ENCODE peak calls at places on chromosomes 3 and 15, in four cellular contexts. W is WTC11, A is HepG2, N is K562. F is an unnamed sample.

GRCh38 chr3:105809204-105809893 is 59.5 kb downstream of the CBLB start:
- DNase-seq in W (no peak), A (peak), N (no peak), F (no peak)

GRCh38 chr15:37016287-37016686 is 84.1 kb downstream of the MEIS2 start:
- DNase-seq in W (no peak), A (no peak), N (no peak), F (no peak)

GRCh38 chr3:159645874-159646273 is 342.8 kb upstream of the IL12A start:
- DNase-seq in W (no peak), A (no peak), N (no peak), F (no peak)

GRCh38 chr3:183815565-183815943 is 9.8 kb downstream of the MAP6D1 start:
- DNase-seq in W (no peak), A (no peak), N (no peak), F (no peak)

GRCh38 chr3:142009029-142009428 is 132.6 kb downstream of the ATP1B3 start:
- DNase-seq in W (no peak), A (no peak), N (no peak), F (no peak)

GRCh38 chr3:13615019-13615528 is 66.1 kb downstream of the FBLN2 start:
- DNase-seq in W (no peak), A (no peak), N (no peak), F (no peak)

GRCh38 chr3:79329154-79329553 is 438.6 kb downstream of the ROBO1 start:
- DNase-seq in W (no peak), A (no peak), N (no peak), F (no peak)

GRCh38 chr15:35455201-35455600 is 90.8 kb downstream of the DPH6 start:
- DNase-seq in W (no peak), A (no peak), N (no peak), F (no peak)

GRCh38 chr15:65660927-65661326 is 39.2 kb downstream of the SLC24A1 start:
- DNase-seq in W (no peak), A (no peak), N (no peak), F (no peak)

GRCh38 chr3:42728056-42728455 is 25.5 kb upstream of the HHATL start:
- DNase-seq in W (no peak), A (no peak), N (no peak), F (no peak)

GRCh38 chr3:46482632-46483311 is 15.0 kb upstream of the RTP3 start:
- DNase-seq in W (no peak), A (no peak), N (no peak), F (no peak)

GRCh38 chr3:150922611-150923010 is 17.4 kb upstream of the MINDY4B start:
- DNase-seq in W (peak), A (no peak), N (peak), F (no peak)

GRCh38 chr3:156902916-156903315 is 76.8 kb downstream of the LEKR1 start:
- DNase-seq in W (no peak), A (no peak), N (no peak), F (no peak)

GRCh38 chr15:74454764-74455500 is 6.0 kb downstream of the UBL7 start:
- DNase-seq in W (no peak), A (no peak), N (no peak), F (no peak)

GRCh38 chr15:69744421-69745162 is 292.0 kb downstream of the RPLP1 start:
- DNase-seq in W (no peak), A (no peak), N (no peak), F (no peak)

GRCh38 chr15:74855857-74856256 is 12.9 kb upstream of the ULK3 start:
- DNase-seq in W (no peak), A (no peak), N (no peak), F (no peak)

GRCh38 chr3:126474498-126475410 is 937 bp downstream of the ZXDC start:
- DNase-seq in W (peak), A (no peak), N (peak), F (no peak)

GRCh38 chr3:69326821-69327433 is 59.0 kb downstream of the FRMD4B start:
- DNase-seq in W (no peak), A (no peak), N (no peak), F (peak)

GRCh38 chr15:42155546-42156265 is 730 bp downstream of the PLA2G4F start:
- DNase-seq in W (no peak), A (no peak), N (peak), F (no peak)

GRCh38 chr15:34055868-34056595 is 17.0 kb upstream of the AVEN start:
- DNase-seq in W (no peak), A (no peak), N (no peak), F (no peak)

GRCh38 chr3:36942632-36943248 is 2.1 kb downstream of the TRANK1 start:
- DNase-seq in W (no peak), A (no peak), N (no peak), F (no peak)

GRCh38 chr15:66565731-66566130 is at the start of gene LCTL:
- DNase-seq in W (peak), A (peak), N (peak), F (no peak)

GRCh38 chr15:58694641-58695398 is 54.7 kb downstream of the ADAM10 start:
- DNase-seq in W (no peak), A (no peak), N (no peak), F (no peak)

GRCh38 chr3:187110156-187110555 is 29.1 kb downstream of the RPL39L start:
- DNase-seq in W (no peak), A (no peak), N (no peak), F (no peak)

GRCh38 chr3:123300572-123300971 is 98.8 kb downstream of the SEC22A start:
- DNase-seq in W (no peak), A (no peak), N (peak), F (no peak)

GRCh38 chr15:98801234-98801561 is 152.9 kb downstream of the IGF1R start:
- DNase-seq in W (no peak), A (no peak), N (no peak), F (no peak)

GRCh38 chr3:127192576-127193232 is at the start of gene PRR23E:
- DNase-seq in W (no peak), A (no peak), N (no peak), F (no peak)

GRCh38 chr3:60574046-60574769 is 677.0 kb downstream of the FHIT start:
- DNase-seq in W (no peak), A (no peak), N (no peak), F (no peak)

GRCh38 chr3:134427400-134428111 is 53.3 kb upstream of the AMOTL2 start:
- DNase-seq in W (no peak), A (peak), N (no peak), F (no peak)

GRCh38 chr15:67382723-67383122 is 128.1 kb downstream of the IQCH start:
- DNase-seq in W (no peak), A (no peak), N (no peak), F (no peak)

GRCh38 chr3:78858165-78858564 is 909.6 kb downstream of the ROBO1 start:
- DNase-seq in W (no peak), A (no peak), N (no peak), F (no peak)

GRCh38 chr15:78540955-78541743 is 905 bp downstream of the PSMA4 start:
- DNase-seq in W (no peak), A (no peak), N (peak), F (no peak)

GRCh38 chr3:159634414-159634813 is 354.2 kb upstream of the IL12A start:
- DNase-seq in W (no peak), A (no peak), N (no peak), F (no peak)

GRCh38 chr3:96213393-96213792 is 601.0 kb upstream of the EPHA6 start:
- DNase-seq in W (no peak), A (no peak), N (no peak), F (no peak)

GRCh38 chr15:74816624-74817369 is 4.2 kb downstream of the LMAN1L start:
- DNase-seq in W (no peak), A (no peak), N (no peak), F (no peak)

GRCh38 chr15:89656116-89656815 is 999 bp upstream of the KIF7 start:
- DNase-seq in W (no peak), A (no peak), N (no peak), F (no peak)

GRCh38 chr3:41574900-41575299 is 375.6 kb downstream of the CTNNB1 start:
- DNase-seq in W (no peak), A (no peak), N (no peak), F (no peak)

GRCh38 chr15:28918141-28918983 is 32.6 kb downstream of the APBA2 start:
- DNase-seq in W (peak), A (peak), N (peak), F (no peak)

GRCh38 chr15:95458736-95459135 is 871.8 kb upstream of the NR2F2 start:
- DNase-seq in W (no peak), A (no peak), N (no peak), F (no peak)

GRCh38 chr15:95459288-95459687 is 871.2 kb upstream of the NR2F2 start:
- DNase-seq in W (no peak), A (no peak), N (no peak), F (no peak)

GRCh38 chr15:95451891-95452290 is 878.6 kb upstream of the NR2F2 start:
- DNase-seq in W (no peak), A (no peak), N (no peak), F (no peak)

GRCh38 chr15:95457520-95457919 is 873.0 kb upstream of the NR2F2 start:
- DNase-seq in W (no peak), A (no peak), N (no peak), F (no peak)
- TF ChIP-seq CBFB in W (no peak), A (no peak), N (no peak), F (no peak)

DNA sequence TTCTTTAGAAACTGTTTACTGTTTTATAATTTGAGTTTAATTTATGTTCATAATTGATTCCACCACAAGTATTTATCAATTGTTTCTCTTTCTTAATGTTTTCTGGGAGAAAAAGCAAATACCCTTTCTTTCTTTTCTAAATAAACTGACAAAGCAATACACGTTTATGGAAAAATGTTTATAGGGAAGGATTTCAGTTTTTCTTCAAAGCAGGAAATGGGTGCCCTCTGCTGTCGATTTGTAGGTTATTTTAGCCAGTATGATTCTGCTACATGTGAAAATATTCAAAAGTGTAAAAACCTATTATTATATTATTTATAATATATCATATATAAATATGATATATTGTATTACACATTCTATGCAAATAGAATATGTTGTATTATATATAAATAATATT is 921.0 kb upstream of the ROBO1 start:
- DNase-seq in W (no peak), A (peak), N (peak), F (no peak)
- TF ChIP-seq CBFB in W (no peak), A (no peak), N (no peak), F (no peak)

GRCh38 chr3:73404450-73404849 is 220.3 kb downstream of the PDZRN3 start:
- DNase-seq in W (no peak), A (no peak), N (no peak), F (no peak)

GRCh38 chr3:73399106-73399505 is 225.6 kb downstream of the PDZRN3 start:
- DNase-seq in W (no peak), A (no peak), N (no peak), F (no peak)

GRCh38 chr3:73399666-73400253 is 225.0 kb downstream of the PDZRN3 start:
- DNase-seq in W (no peak), A (no peak), N (no peak), F (no peak)

GRCh38 chr3:73401058-73401457 is 223.7 kb downstream of the PDZRN3 start:
- DNase-seq in W (no peak), A (no peak), N (no peak), F (no peak)

DNA sequence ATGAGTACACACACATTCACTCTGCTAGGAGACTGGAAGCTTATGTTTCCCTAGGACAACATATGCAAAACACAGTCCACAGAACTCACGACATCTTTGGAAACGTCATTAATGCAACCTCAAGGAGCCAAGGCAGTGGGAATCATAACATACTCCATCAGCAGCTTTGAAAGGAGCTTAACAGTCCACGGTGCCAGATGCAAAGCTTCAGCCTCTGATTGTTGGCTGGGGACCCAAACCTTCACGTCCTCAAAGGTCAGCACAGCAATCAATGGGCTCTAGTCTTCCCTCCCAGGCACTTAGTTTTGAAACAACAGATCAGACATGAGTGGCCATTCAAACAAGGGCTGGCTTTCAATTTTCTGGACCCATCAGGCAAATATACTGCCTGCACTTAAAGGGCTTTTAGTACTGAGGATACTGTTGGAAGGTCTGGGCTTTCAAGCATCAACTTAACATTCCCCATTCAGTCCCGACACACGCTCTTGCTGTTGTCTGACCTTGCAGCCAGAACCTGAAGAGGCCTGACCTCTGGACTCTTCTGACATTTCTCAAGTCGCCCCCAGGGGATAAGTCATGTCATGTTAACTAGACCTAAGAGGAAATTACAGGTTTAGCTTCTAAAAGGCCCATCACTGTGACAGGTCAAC is 223.0 kb downstream of the PDZRN3 start:
- DNase-seq in W (no peak), A (no peak), N (no peak), F (no peak)
- TF ChIP-seq CBFB in W (no peak), A (no peak), N (no peak), F (no peak)

DNA sequence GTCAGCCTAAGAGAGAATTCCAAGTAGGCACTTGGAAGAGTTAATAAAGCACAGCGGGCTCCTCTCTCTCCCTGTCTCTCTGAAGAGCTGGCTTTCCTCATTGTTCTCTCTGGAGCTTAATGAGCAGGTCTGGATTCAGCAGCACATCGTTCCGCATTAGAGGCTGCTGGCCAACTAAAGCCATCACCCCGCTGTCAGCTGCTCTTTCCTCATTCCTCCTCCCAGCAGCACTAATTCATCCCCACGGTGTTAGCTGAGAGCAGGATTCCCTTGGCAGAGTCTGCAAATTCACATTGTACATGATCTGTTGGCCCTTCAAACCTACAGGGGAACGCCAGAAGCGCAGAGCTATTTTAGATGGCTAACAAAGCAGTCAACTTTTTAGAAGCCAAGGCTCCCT is 44.2 kb downstream of the SGO1 start:
- DNase-seq in W (peak), A (no peak), N (no peak), F (no peak)
- TF ChIP-seq CBFB in W (no peak), A (no peak), N (no peak), F (no peak)

GRCh38 chr3:129421236-129421883 is 7.1 kb downstream of the EFCAB12 start:
- DNase-seq in W (no peak), A (no peak), N (no peak), F (no peak)
- TF ChIP-seq CBFB in W (no peak), A (no peak), N (no peak), F (no peak)

DNA sequence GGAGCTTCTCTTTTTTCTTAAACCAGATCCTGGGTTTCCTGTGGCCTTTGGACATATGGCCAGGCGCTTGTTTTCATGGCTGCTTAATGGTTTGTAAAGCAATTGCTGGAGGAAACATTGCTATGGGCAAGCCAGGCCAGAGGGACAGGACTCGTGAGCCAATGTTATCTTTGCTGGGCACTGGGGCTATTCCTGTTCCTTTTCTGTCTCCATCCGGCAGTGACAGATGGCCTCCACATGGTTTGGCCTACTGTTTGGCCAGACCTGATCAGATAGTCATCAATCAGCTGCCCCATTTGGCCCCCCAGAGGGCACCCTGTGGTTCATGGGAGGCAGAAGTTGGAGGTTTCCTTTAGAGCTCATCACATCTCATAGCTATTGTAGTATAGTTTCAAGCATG is 326.1 kb upstream of the ROPN1 start:
- DNase-seq in W (no peak), A (no peak), N (no peak), F (no peak)
- TF ChIP-seq CBFB in W (no peak), A (no peak), N (no peak), F (no peak)